ENCODE peak calls at places on chromosomes 1 and 21, in seven cellular contexts. F is GOT3; C is activated CD8-positive, alpha-beta memory T cell treated with anti-CD3 and anti-CD28 coated beads, Interleukin-2, amount 50 U/mL, for 48 hours; S is thoracic aorta; N is myocyte; V is NCI-H460; I is ELR. D is an unnamed sample.

GRCh38 chr1:154864189-154864985 is 5.7 kb downstream of the KCNN3 start:
- DNase-seq in F (no peak), C (no peak), S (no peak), N (no peak), V (no peak), I (no peak), D (no peak)

GRCh38 chr1:37922767-37923550 is 23.9 kb downstream of the INPP5B start:
- DNase-seq in F (no peak), C (no peak), S (no peak), N (no peak), V (no peak), I (no peak), D (no peak)

GRCh38 chr1:21639594-21640041 is 29.5 kb downstream of the RAP1GAP start:
- DNase-seq in F (no peak), C (no peak), S (no peak), N (no peak), V (no peak), I (peak; percentile 16), D (no peak)

GRCh38 chr1:241343956-241344355 is 13.0 kb downstream of the RGS7 start:
- DNase-seq in F (no peak), C (no peak), S (no peak), N (no peak), V (no peak), I (no peak), D (no peak)

GRCh38 chr1:232477728-232478127 is 152.2 kb downstream of the SIPA1L2 start:
- DNase-seq in F (peak; percentile 76), C (no peak), S (no peak), N (peak; percentile 98), V (no peak), I (peak; percentile 90), D (peak; percentile 53)

GRCh38 chr1:25435315-25436103 is 4.8 kb downstream of the MACO1 start:
- DNase-seq in F (no peak), C (no peak), S (no peak), N (no peak), V (no peak), I (peak; percentile 9), D (no peak)

GRCh38 chr1:204975568-204976235 is 67.3 kb upstream of the CNTN2 start:
- DNase-seq in F (no peak), C (peak; percentile 71), S (no peak), N (peak; percentile 63), V (peak; percentile 55), I (peak; percentile 62), D (no peak)

GRCh38 chr1:58442114-58442513 is 104.4 kb downstream of the OMA1 start:
- DNase-seq in F (no peak), C (no peak), S (no peak), N (no peak), V (no peak), I (no peak), D (no peak)

GRCh38 chr1:111980684-111981083 is 8.8 kb downstream of the KCND3 start:
- DNase-seq in F (no peak), C (no peak), S (no peak), N (no peak), V (no peak), I (no peak), D (no peak)

GRCh38 chr21:15140321-15141019 is 75.7 kb upstream of the NRIP1 start:
- DNase-seq in F (no peak), C (no peak), S (no peak), N (no peak), V (no peak), I (no peak), D (no peak)

D was measured in brain pericyte.